ENCODE peak calls at places on chromosomes 6 and 20, in four cellular contexts. W is A549, A is GM12878, Y is HepG2. S is an unnamed sample.

GRCh38 chr20:43096471-43096870 is 93.2 kb downstream of the PTPRT start:
- DNase-seq in W (no peak), Y (no peak), A (no peak), S (no peak)

GRCh38 chr6:132399376-132400074 is 1.8 kb downstream of the MOXD1 start:
- DNase-seq in A (no peak), Y (no peak), W (no peak), S (no peak)

GRCh38 chr6:165488624-165489295 is 174.3 kb downstream of the PDE10A start:
- DNase-seq in Y (no peak), A (no peak), W (no peak), S (no peak)

GRCh38 chr6:142966294-142966693 is 21.3 kb upstream of the HIVEP2 start:
- DNase-seq in W (no peak), A (no peak), Y (no peak), S (no peak)

GRCh38 chr6:53727748-53728147 is 62.2 kb upstream of the KLHL31 start:
- DNase-seq in Y (no peak), W (no peak), A (no peak), S (no peak)

GRCh38 chr6:138034229-138034628 is 73.0 kb downstream of the PERP start:
- DNase-seq in A (no peak), W (no peak), Y (peak; percentile 18), S (no peak)

GRCh38 chr6:4682431-4683159 is 93.6 kb upstream of the CDYL start:
- DNase-seq in A (no peak), Y (no peak), W (no peak), S (no peak)

GRCh38 chr6:159978291-159979135 is 9.6 kb downstream of the IGF2R start:
- DNase-seq in W (no peak), A (peak; percentile 78), Y (no peak), S (peak; percentile 52)

GRCh38 chr20:1296922-1297321 is 30.8 kb downstream of the SNPH start:
- DNase-seq in A (no peak), W (no peak), Y (no peak), S (no peak)

GRCh38 chr6:18835976-18836375 is 448.8 kb downstream of the RNF144B start:
- DNase-seq in A (no peak), W (no peak), Y (no peak), S (no peak)

GRCh38 chr6:99838607-99839006 is 155.4 kb downstream of the MCHR2 start:
- DNase-seq in W (no peak), A (no peak), Y (no peak), S (peak; percentile 39)

GRCh38 chr6:87093651-87094050 is 1.3 kb downstream of the CGA start:
- DNase-seq in A (no peak), W (no peak), Y (no peak), S (no peak)

GRCh38 chr6:163717106-163717764 is 302.7 kb downstream of the QKI start:
- DNase-seq in W (no peak), A (no peak), Y (no peak), S (no peak)

GRCh38 chr6:84791233-84791632 is 26.8 kb upstream of the TBX18 start:
- DNase-seq in W (no peak), Y (no peak), A (no peak), S (no peak)

GRCh38 chr6:43887340-43887858 is 117.4 kb downstream of the VEGFA start:
- DNase-seq in Y (no peak), W (no peak), A (no peak), S (no peak)

GRCh38 chr20:60934724-60935123 is 317.3 kb upstream of the CDH4 start:
- DNase-seq in Y (no peak), A (no peak), W (no peak), S (no peak)

GRCh38 chr6:32082951-32083350 is 26.2 kb downstream of the TNXB start:
- DNase-seq in A (no peak), Y (no peak), W (no peak), S (no peak)

GRCh38 chr6:70479236-70479635 is 65.9 kb downstream of the FAM135A start:
- DNase-seq in W (no peak), Y (no peak), A (no peak), S (no peak)

GRCh38 chr20:36035720-36036119 is 67.3 kb downstream of the CNBD2 start:
- DNase-seq in W (no peak), A (no peak), Y (no peak), S (no peak)

GRCh38 chr6:30685977-30686907 is at the start of gene PPP1R18:
- DNase-seq in W (no peak), A (no peak), Y (no peak), S (peak; percentile 69)

GRCh38 chr20:22106308-22106938 is 401.0 kb downstream of the PAX1 start:
- DNase-seq in A (no peak), Y (peak; percentile 61), W (peak; percentile 10), S (peak; percentile 66)

GRCh38 chr20:48007356-48007755 is 222.1 kb upstream of the SULF2 start:
- DNase-seq in Y (no peak), W (no peak), A (no peak), S (no peak)

GRCh38 chr20:17958326-17959256 is 10.0 kb downstream of the SNX5 start:
- DNase-seq in A (no peak), W (no peak), Y (peak; percentile 88), S (peak; percentile 20)

GRCh38 chr20:49270177-49270576 is 7.7 kb downstream of the ZNFX1 start:
- DNase-seq in Y (no peak), W (no peak), A (no peak), S (no peak)

GRCh38 chr20:49268600-49269365 is 9.1 kb downstream of the ZNFX1 start:
- DNase-seq in A (no peak), Y (no peak), W (no peak), S (no peak)

GRCh38 chr20:49272654-49273053 is 5.2 kb downstream of the ZNFX1 start:
- DNase-seq in W (no peak), A (no peak), Y (no peak), S (no peak)

GRCh38 chr20:49273696-49274277 is 4.1 kb downstream of the ZNFX1 start:
- DNase-seq in W (no peak), A (no peak), Y (no peak), S (no peak)

GRCh38 chr20:49270736-49271135 is 7.1 kb downstream of the ZNFX1 start:
- DNase-seq in W (no peak), A (no peak), Y (no peak), S (no peak)
- H3K4me3 ChIP-seq in W (no peak overlapping the region), A (peak overlapping the region; percentile 54), Y (no peak overlapping the region), S (no peak overlapping the region)

GRCh38 chr6:144660545-144660944 is 375.4 kb downstream of the UTRN start:
- DNase-seq in W (no peak), Y (no peak), A (no peak), S (no peak)

GRCh38 chr6:144655376-144655775 is 370.2 kb downstream of the UTRN start:
- DNase-seq in W (no peak), A (no peak), Y (no peak), S (no peak)

GRCh38 chr6:144659202-144659731 is 374.1 kb downstream of the UTRN start:
- DNase-seq in A (no peak), W (no peak), Y (peak; percentile 42), S (peak; percentile 83)

GRCh38 chr6:144659735-144660246 is 374.7 kb downstream of the UTRN start:
- DNase-seq in Y (no peak), A (no peak), W (no peak), S (no peak)

DNA sequence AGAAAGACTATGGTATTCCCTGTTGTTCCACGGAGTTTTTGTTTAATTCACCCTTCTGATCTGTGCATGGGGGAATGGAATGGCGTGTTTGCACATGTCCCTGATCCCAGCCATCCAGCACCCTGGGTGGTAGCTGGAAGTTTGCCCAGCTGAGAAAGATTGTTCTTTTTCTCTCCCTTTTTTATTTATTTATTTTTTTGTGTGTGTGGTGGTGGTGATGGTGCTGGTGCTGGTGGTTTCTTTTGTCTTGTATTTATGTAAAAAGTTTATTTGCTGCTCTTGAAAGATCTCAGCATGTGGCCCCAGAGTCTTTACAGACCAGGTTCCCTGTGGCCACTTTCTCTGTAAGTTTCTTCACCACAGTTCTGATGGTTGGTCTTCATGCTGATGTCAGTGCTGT is 372.6 kb downstream of the UTRN start:
- DNase-seq in W (no peak), Y (no peak), A (no peak), S (peak; percentile 85)
- TF ChIP-seq JUNB in W (no peak), Y (no peak), A (no peak), S (no peak)

DNA sequence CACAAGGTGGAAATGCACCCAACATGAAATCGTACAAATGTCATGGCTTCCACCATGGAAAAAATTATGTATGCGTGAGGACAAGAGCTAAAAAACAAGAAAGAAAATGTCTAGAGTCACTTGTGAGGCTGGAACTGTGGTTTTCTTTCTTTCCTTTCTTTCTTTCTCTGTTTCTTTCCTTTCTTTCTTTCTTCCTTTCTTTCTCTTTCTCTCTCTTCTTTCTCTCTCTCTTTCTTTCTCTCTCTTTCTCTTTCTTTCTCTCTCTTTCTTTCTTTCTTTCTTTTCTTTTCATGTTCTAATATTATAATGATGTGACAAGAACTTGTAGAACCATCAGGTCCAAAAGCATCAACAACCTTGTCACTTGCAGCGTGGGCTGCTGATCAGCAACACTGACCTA is 28.4 kb downstream of the ZNF311 start:
- DNase-seq in Y (no peak), A (no peak), W (no peak), S (no peak)
- H3K4me3 ChIP-seq in Y (no peak overlapping the region), A (peak overlapping the region; percentile 49), W (no peak overlapping the region), S (peak overlapping the region; percentile 69)

GRCh38 chr20:38222231-38222922 is 38.2 kb downstream of the KIAA1755 start:
- DNase-seq in A (no peak), W (peak; percentile 84), Y (peak; percentile 71), S (peak; percentile 89)
- TF ChIP-seq JUNB in A (no peak), W (no peak), Y (no peak), S (no peak)

S was measured in GM23338.